ENCODE peak calls at places on chromosome 4, in nine cellular contexts. N is heart left ventricle; W is activated CD8-positive, alpha-beta T cell treated with anti-CD3 and anti-CD28 coated beads for 36 hours; H is PC-3; Q is mucosa of descending colon; J is CD4-positive, CD25-positive, alpha-beta regulatory T cell; Y is upper lobe of left lung; K is naive B cell; O is left colon. P is an unnamed sample.

GRCh38 chr4:121526509-121526908 is 145.7 kb upstream of the QRFPR start:
- ATAC-seq in N (peak; percentile 74), W (no peak), H (no peak), Q (no peak), J (no peak), Y (no peak), K (no peak), O (no peak), P (no peak)

GRCh38 chr4:60657802-60658201 is 542.3 kb upstream of the ADGRL3 start:
- ATAC-seq in N (no peak), W (no peak), H (no peak), Q (no peak), J (no peak), Y (no peak), K (no peak), O (no peak), P (no peak)

GRCh38 chr4:80393246-80393969 is 57.9 kb downstream of the CFAP299 start:
- ATAC-seq in N (no peak), W (peak; percentile 93), H (peak; percentile 100), Q (no peak), J (no peak), Y (no peak), K (no peak), O (no peak), P (peak; percentile 69)

GRCh38 chr4:52925531-52925968 is 63.4 kb downstream of the RASL11B start:
- ATAC-seq in N (peak; percentile 16), W (no peak), H (no peak), Q (no peak), J (no peak), Y (no peak), K (no peak), O (no peak), P (no peak)

GRCh38 chr4:46837639-46838038 is 71.4 kb downstream of the COX7B2 start:
- ATAC-seq in N (no peak), W (no peak), H (no peak), Q (no peak), J (no peak), Y (no peak), K (no peak), O (no peak), P (no peak)

GRCh38 chr4:16067515-16067914 is 16.3 kb downstream of the PROM1 start:
- ATAC-seq in N (no peak), W (no peak), H (no peak), Q (peak; percentile 80), J (no peak), Y (no peak), K (no peak), O (peak; percentile 66), P (no peak)

GRCh38 chr4:10163296-10163695 is 46.7 kb upstream of the WDR1 start:
- ATAC-seq in N (peak; percentile 57), W (no peak), H (no peak), Q (no peak), J (no peak), Y (no peak), K (no peak), O (no peak), P (no peak)

GRCh38 chr4:99300934-99301333 is 10.1 kb upstream of the ADH1A start:
- ATAC-seq in N (peak; percentile 97), W (no peak), H (no peak), Q (peak; percentile 62), J (no peak), Y (peak; percentile 63), K (no peak), O (peak; percentile 25), P (no peak)

GRCh38 chr4:163127621-163128020 is 39.1 kb downstream of the NAF1 start:
- ATAC-seq in N (no peak), W (no peak), H (no peak), Q (no peak), J (no peak), Y (peak; percentile 61), K (no peak), O (no peak), P (no peak)

GRCh38 chr4:133081246-133081645 is 67.8 kb upstream of the PCDH10 start:
- ATAC-seq in N (no peak), W (no peak), H (no peak), Q (no peak), J (no peak), Y (no peak), K (no peak), O (no peak), P (no peak)

GRCh38 chr4:128306992-128307581 is 19.5 kb upstream of the PGRMC2 start:
- ATAC-seq in N (no peak), W (no peak), H (no peak), Q (no peak), J (no peak), Y (no peak), K (no peak), O (no peak), P (no peak)

GRCh38 chr4:158236304-158237030 is 26.2 kb downstream of the TMEM144 start:
- ATAC-seq in N (peak; percentile 73), W (no peak), H (no peak), Q (no peak), J (no peak), Y (no peak), K (no peak), O (no peak), P (no peak)

GRCh38 chr4:154231796-154232478 is 259.7 kb downstream of the DCHS2 start:
- ATAC-seq in N (no peak), W (no peak), H (no peak), Q (no peak), J (no peak), Y (no peak), K (no peak), O (no peak), P (no peak)

GRCh38 chr4:109465065-109465464 is 31.4 kb downstream of the SEC24B start:
- ATAC-seq in N (peak; percentile 82), W (no peak), H (no peak), Q (no peak), J (no peak), Y (no peak), K (no peak), O (no peak), P (no peak)

GRCh38 chr4:174394915-174395314 is 111.2 kb downstream of the CEP44 start:
- ATAC-seq in N (no peak), W (peak; percentile 56), H (peak; percentile 37), Q (no peak), J (no peak), Y (no peak), K (no peak), O (no peak), P (peak; percentile 67)

GRCh38 chr4:42280327-42281095 is 116.8 kb upstream of the SHISA3 start:
- ATAC-seq in N (no peak), W (no peak), H (no peak), Q (peak; percentile 36), J (no peak), Y (no peak), K (peak; percentile 28), O (peak; percentile 30), P (no peak)

GRCh38 chr4:18636001-18636680 is 614.6 kb upstream of the LCORL start:
- ATAC-seq in N (no peak), W (no peak), H (no peak), Q (no peak), J (no peak), Y (no peak), K (no peak), O (no peak), P (no peak)

GRCh38 chr4:87078987-87079469 is 141.4 kb downstream of the KLHL8 start:
- ATAC-seq in N (peak; percentile 79), W (no peak), H (no peak), Q (peak; percentile 48), J (no peak), Y (peak; percentile 34), K (no peak), O (peak; percentile 61), P (peak; percentile 63)

GRCh38 chr4:81194286-81194685 is 20.7 kb downstream of the PRKG2 start:
- ATAC-seq in N (no peak), W (no peak), H (no peak), Q (no peak), J (no peak), Y (no peak), K (no peak), O (no peak), P (no peak)

GRCh38 chr4:105059337-105059736 is 87.3 kb upstream of the TET2 start:
- ATAC-seq in N (no peak), W (peak; percentile 22), H (no peak), Q (peak; percentile 24), J (no peak), Y (no peak), K (no peak), O (no peak), P (peak; percentile 64)

GRCh38 chr4:38223306-38223705 is 263.1 kb downstream of the PTTG2 start:
- ATAC-seq in N (no peak), W (no peak), H (no peak), Q (peak; percentile 48), J (no peak), Y (no peak), K (no peak), O (peak; percentile 64), P (no peak)

GRCh38 chr4:1241936-1242505 is 6.9 kb downstream of the CTBP1 start:
- ATAC-seq in N (no peak), W (no peak), H (no peak), Q (peak; percentile 26), J (no peak), Y (no peak), K (no peak), O (peak; percentile 16), P (no peak)

GRCh38 chr4:37685211-37685725 is 908 bp downstream of the RELL1 start:
- ATAC-seq in N (no peak), W (no peak), H (no peak), Q (no peak), J (no peak), Y (no peak), K (no peak), O (no peak), P (no peak)

P was measured in esophagus mucosa.